ENCODE peak calls at places on chromosomes 13 and 19, in eight cellular contexts. One of them, this sample, is unnamed.

GRCh38 chr13:34420975-34421719 is 520.9 kb upstream of the NBEA start:
- DNase-seq in right lobe of liver: no peak
- DNase-seq in prostate gland: no peak
- DNase-seq in adrenal gland: no peak
- DNase-seq in A549: no peak
- DNase-seq in tibial nerve: no peak
- DNase-seq in stomach: no peak
- DNase-seq in body of pancreas: no peak
- DNase-seq in this sample: no peak

GRCh38 chr13:73809561-73809960 is 324.6 kb downstream of the KLF12 start:
- DNase-seq in body of pancreas: no peak
- DNase-seq in prostate gland: no peak
- DNase-seq in adrenal gland: no peak
- DNase-seq in stomach: no peak
- DNase-seq in right lobe of liver: no peak
- DNase-seq in A549: no peak
- DNase-seq in tibial nerve: no peak
- DNase-seq in this sample: no peak

GRCh38 chr13:110268576-110269185 is 38.3 kb downstream of the COL4A1 start:
- DNase-seq in tibial nerve: no peak
- DNase-seq in adrenal gland: no peak
- DNase-seq in prostate gland: no peak
- DNase-seq in stomach: no peak
- DNase-seq in body of pancreas: no peak
- DNase-seq in A549: no peak
- DNase-seq in right lobe of liver: no peak
- DNase-seq in this sample: no peak

GRCh38 chr19:50861025-50861424 is 6.3 kb downstream of the KLK3 start:
- DNase-seq in body of pancreas: no peak
- DNase-seq in prostate gland: peak; percentile 78
- DNase-seq in right lobe of liver: no peak
- DNase-seq in adrenal gland: peak; percentile 63
- DNase-seq in A549: no peak
- DNase-seq in tibial nerve: no peak
- DNase-seq in stomach: no peak
- DNase-seq in this sample: no peak

GRCh38 chr13:24053505-24054251 is 106.8 kb upstream of the SPATA13 start:
- DNase-seq in tibial nerve: no peak
- DNase-seq in prostate gland: peak; percentile 67
- DNase-seq in A549: peak; percentile 40
- DNase-seq in right lobe of liver: peak; percentile 51
- DNase-seq in stomach: peak; percentile 75
- DNase-seq in adrenal gland: peak; percentile 78
- DNase-seq in body of pancreas: peak; percentile 82
- DNase-seq in this sample: no peak

GRCh38 chr13:97429681-97430081 is 4.3 kb upstream of the RAP2A start:
- DNase-seq in body of pancreas: no peak
- DNase-seq in right lobe of liver: no peak
- DNase-seq in A549: no peak
- DNase-seq in tibial nerve: no peak
- DNase-seq in adrenal gland: no peak
- DNase-seq in stomach: no peak
- DNase-seq in prostate gland: no peak
- DNase-seq in this sample: no peak

GRCh38 chr19:34082289-34083077 is 89.8 kb upstream of the LSM14A start:
- DNase-seq in adrenal gland: no peak
- DNase-seq in stomach: no peak
- DNase-seq in A549: no peak
- DNase-seq in prostate gland: no peak
- DNase-seq in right lobe of liver: no peak
- DNase-seq in body of pancreas: no peak
- DNase-seq in tibial nerve: no peak
- DNase-seq in this sample: no peak

GRCh38 chr19:17365361-17365760 is 11.8 kb downstream of the PLVAP start:
- DNase-seq in stomach: no peak
- DNase-seq in tibial nerve: no peak
- DNase-seq in right lobe of liver: no peak
- DNase-seq in A549: no peak
- DNase-seq in adrenal gland: no peak
- DNase-seq in body of pancreas: no peak
- DNase-seq in prostate gland: no peak
- DNase-seq in this sample: no peak

GRCh38 chr19:10672529-10673150 is 18.5 kb downstream of the ILF3 start:
- DNase-seq in A549: no peak
- DNase-seq in body of pancreas: no peak
- DNase-seq in right lobe of liver: no peak
- DNase-seq in prostate gland: no peak
- DNase-seq in adrenal gland: peak; percentile 33
- DNase-seq in tibial nerve: no peak
- DNase-seq in stomach: no peak
- DNase-seq in this sample: no peak

GRCh38 chr19:56120371-56121179 is 520 bp downstream of the ZNF787 start:
- DNase-seq in prostate gland: peak; percentile 46
- DNase-seq in right lobe of liver: peak; percentile 95
- DNase-seq in adrenal gland: peak; percentile 95
- DNase-seq in stomach: peak; percentile 77
- DNase-seq in tibial nerve: peak; percentile 28
- DNase-seq in A549: peak; percentile 88
- DNase-seq in body of pancreas: peak; percentile 87
- DNase-seq in this sample: peak; percentile 39

GRCh38 chr13:111251646-111252448 is 68.6 kb upstream of the TEX29 start:
- DNase-seq in body of pancreas: no peak
- DNase-seq in A549: no peak
- DNase-seq in adrenal gland: no peak
- DNase-seq in right lobe of liver: no peak
- DNase-seq in stomach: no peak
- DNase-seq in prostate gland: no peak
- DNase-seq in tibial nerve: no peak
- DNase-seq in this sample: no peak

GRCh38 chr19:12295191-12295590 is 508 bp upstream of the ZNF44 start:
- DNase-seq in right lobe of liver: no peak
- DNase-seq in tibial nerve: no peak
- DNase-seq in stomach: no peak
- DNase-seq in adrenal gland: no peak
- DNase-seq in A549: no peak
- DNase-seq in body of pancreas: no peak
- DNase-seq in prostate gland: no peak
- DNase-seq in this sample: no peak

GRCh38 chr19:30303131-30303654 is 69.0 kb upstream of the ZNF536 start:
- DNase-seq in A549: no peak
- DNase-seq in adrenal gland: no peak
- DNase-seq in tibial nerve: no peak
- DNase-seq in right lobe of liver: no peak
- DNase-seq in stomach: no peak
- DNase-seq in body of pancreas: no peak
- DNase-seq in prostate gland: no peak
- DNase-seq in this sample: no peak

GRCh38 chr13:30847697-30848307 is 58.3 kb upstream of the MEDAG start:
- DNase-seq in stomach: no peak
- DNase-seq in body of pancreas: no peak
- DNase-seq in adrenal gland: peak; percentile 77
- DNase-seq in right lobe of liver: no peak
- DNase-seq in tibial nerve: no peak
- DNase-seq in A549: no peak
- DNase-seq in prostate gland: no peak
- DNase-seq in this sample: no peak

GRCh38 chr19:45448887-45449299 is 18.9 kb upstream of the FOSB start:
- DNase-seq in A549: no peak
- DNase-seq in tibial nerve: no peak
- DNase-seq in prostate gland: no peak
- DNase-seq in adrenal gland: no peak
- DNase-seq in stomach: no peak
- DNase-seq in right lobe of liver: no peak
- DNase-seq in body of pancreas: no peak
- DNase-seq in this sample: no peak

GRCh38 chr13:46057251-46058015 is 4.9 kb upstream of the ZC3H13 start:
- DNase-seq in body of pancreas: no peak
- DNase-seq in prostate gland: no peak
- DNase-seq in stomach: no peak
- DNase-seq in adrenal gland: no peak
- DNase-seq in right lobe of liver: no peak
- DNase-seq in tibial nerve: no peak
- DNase-seq in A549: no peak
- DNase-seq in this sample: no peak

GRCh38 chr13:90447034-90447734 is 900.3 kb upstream of the MIR17HG start:
- DNase-seq in tibial nerve: no peak
- DNase-seq in A549: no peak
- DNase-seq in adrenal gland: no peak
- DNase-seq in stomach: no peak
- DNase-seq in body of pancreas: no peak
- DNase-seq in prostate gland: no peak
- DNase-seq in right lobe of liver: no peak
- DNase-seq in this sample: no peak

DNA sequence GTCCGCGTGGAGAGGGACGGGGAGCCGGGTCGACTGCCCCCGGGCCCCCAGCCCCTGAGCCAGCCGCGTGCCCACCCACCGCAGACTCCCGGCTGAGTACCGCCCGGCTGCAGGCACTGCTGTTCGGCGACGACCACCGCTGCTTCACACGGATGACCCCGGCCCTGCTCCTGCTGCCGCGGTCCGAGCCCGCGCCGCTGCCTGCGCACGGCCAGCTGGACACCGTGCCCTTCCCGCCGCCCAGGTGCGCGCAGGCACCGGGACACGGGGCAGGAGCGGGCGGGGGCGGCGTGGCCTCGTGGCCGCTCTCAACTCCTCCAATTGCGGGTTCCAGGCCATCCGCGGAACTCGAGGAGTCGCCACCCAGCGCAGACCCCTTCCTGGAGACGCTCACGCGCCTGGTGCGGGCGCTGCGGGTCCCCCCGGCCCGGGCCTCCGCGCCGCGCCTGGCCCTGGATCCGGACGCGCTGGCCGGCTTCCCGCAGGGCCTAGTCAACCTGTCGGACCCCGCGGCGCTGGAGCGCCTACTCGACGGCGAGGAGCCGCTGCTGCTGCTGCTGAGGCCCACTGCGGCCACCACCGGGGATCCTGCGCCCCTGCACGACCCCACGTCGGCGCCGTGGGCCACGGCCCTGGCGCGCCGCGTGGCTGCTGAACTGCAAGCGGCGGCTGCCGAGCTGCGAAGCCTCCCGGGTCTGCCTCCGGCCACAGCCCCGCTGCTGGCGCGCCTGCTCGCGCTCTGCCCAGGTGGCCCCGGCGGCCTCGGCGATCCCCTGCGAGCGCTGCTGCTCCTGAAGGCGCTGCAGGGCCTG is 1.8 kb downstream of the AMH start:
- DNase-seq in body of pancreas: no peak
- DNase-seq in tibial nerve: no peak
- DNase-seq in right lobe of liver: no peak
- DNase-seq in adrenal gland: no peak
- DNase-seq in stomach: no peak
- DNase-seq in prostate gland: no peak
- DNase-seq in A549: no peak
- DNase-seq in this sample: no peak
- H3K4me1 ChIP-seq in body of pancreas: peaks cover 46% of the 10 kb centered on the region
- H3K4me1 ChIP-seq in tibial nerve: no peaks in the 10 kb centered on the region
- H3K4me1 ChIP-seq in right lobe of liver: no peaks in the 10 kb centered on the region
- H3K4me1 ChIP-seq in adrenal gland: peaks cover 41% of the 10 kb centered on the region
- H3K4me1 ChIP-seq in stomach: peaks cover 65% of the 10 kb centered on the region
- H3K4me1 ChIP-seq in prostate gland: no peaks in the 10 kb centered on the region
- H3K4me1 ChIP-seq in A549: peaks cover 14% of the 10 kb centered on the region
- H3K4me1 ChIP-seq in this sample: peaks cover 60% of the 10 kb centered on the region

DNA sequence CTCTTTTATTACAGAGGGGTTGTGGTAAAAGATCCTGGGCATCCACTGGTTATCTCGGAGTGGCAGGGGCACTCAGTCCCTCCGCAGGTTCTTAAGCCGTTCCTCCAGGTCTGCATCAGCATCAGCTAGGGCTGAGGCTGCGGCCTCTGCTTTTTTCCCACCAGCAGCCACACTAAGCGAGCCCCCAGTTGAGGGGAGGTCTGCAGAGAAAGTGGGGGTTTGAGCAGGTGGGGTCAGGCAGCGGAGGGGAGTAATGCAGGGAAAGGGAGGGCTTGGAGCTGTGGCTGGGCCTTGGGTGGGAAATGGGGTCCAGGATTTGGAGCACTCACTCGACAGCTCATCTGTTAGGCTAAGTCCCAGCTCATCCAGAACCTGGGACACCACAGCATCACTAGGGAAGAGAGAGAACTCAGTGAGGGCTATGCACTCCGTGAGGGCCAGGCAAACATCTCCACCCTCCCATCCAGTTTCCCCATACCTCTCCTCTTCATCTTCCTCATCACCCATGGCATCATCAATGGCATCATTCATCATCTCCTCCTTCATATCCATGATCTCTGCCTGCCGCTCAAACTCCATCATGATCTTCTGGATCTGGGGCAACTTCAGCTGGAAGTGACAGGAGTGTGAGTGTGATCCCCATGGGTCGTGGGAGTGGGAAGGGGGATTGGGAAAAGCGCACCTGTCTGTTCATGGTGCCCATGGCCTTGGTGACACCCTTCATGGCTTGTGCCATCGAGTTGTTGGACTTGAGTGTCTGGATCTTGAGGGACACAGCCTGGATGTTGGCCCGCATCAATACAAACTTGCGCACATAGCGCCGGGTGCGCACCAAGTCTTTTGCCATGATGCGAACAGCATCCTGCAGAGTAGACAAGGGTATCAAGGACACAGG is 3.1 kb downstream of the CHMP2A start:
- DNase-seq in right lobe of liver: no peak
- DNase-seq in A549: no peak
- DNase-seq in stomach: no peak
- DNase-seq in tibial nerve: no peak
- DNase-seq in body of pancreas: no peak
- DNase-seq in adrenal gland: no peak
- DNase-seq in prostate gland: no peak
- DNase-seq in this sample: no peak
- TF ChIP-seq POLR2A in right lobe of liver: no peak
- TF ChIP-seq POLR2A in A549: no peak
- TF ChIP-seq POLR2A in stomach: no peak
- TF ChIP-seq POLR2A in tibial nerve: no peak
- TF ChIP-seq POLR2A in body of pancreas: no peak
- TF ChIP-seq POLR2A in adrenal gland: no peak
- TF ChIP-seq POLR2A in prostate gland: no peak
- TF ChIP-seq POLR2A in this sample: no peak

DNA sequence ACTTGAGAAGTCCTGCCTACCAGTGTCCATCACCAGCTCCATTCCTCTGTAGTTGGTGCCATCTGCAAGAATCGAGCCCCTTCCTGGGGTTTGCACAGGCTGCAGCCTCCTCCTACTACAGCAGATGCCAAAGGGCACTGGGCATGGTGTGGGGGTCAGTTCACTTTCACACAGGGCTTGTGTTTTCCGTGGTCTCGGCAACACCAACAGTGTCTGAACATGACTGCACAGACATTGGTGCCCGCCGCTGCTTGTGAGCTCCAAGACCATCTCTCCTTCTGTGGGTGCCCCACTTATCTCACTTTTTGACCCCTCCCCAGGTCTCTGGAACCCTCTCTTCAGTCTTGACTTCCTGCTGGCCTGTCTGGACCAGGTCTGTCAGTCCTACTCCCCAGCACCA is 15.2 kb downstream of the ZNF446 start:
- DNase-seq in adrenal gland: no peak
- DNase-seq in prostate gland: no peak
- DNase-seq in right lobe of liver: no peak
- DNase-seq in A549: no peak
- DNase-seq in tibial nerve: no peak
- DNase-seq in stomach: no peak
- DNase-seq in body of pancreas: no peak
- DNase-seq in this sample: no peak
- H3K4me1 ChIP-seq in adrenal gland: no peaks in the 10 kb centered on the region
- H3K4me1 ChIP-seq in prostate gland: no peaks in the 10 kb centered on the region
- H3K4me1 ChIP-seq in right lobe of liver: no peaks in the 10 kb centered on the region
- H3K4me1 ChIP-seq in A549: no peaks in the 10 kb centered on the region
- H3K4me1 ChIP-seq in tibial nerve: no peaks in the 10 kb centered on the region
- H3K4me1 ChIP-seq in stomach: no peaks in the 10 kb centered on the region
- H3K4me1 ChIP-seq in body of pancreas: no peaks in the 10 kb centered on the region
- H3K4me1 ChIP-seq in this sample: peaks cover 18% of the 10 kb centered on the region

GRCh38 chr19:49858591-49858985 is 7.6 kb downstream of the PTOV1 start:
- DNase-seq in A549: no peak
- DNase-seq in prostate gland: no peak
- DNase-seq in tibial nerve: peak; percentile 14
- DNase-seq in stomach: no peak
- DNase-seq in right lobe of liver: peak; percentile 30
- DNase-seq in adrenal gland: peak; percentile 95
- DNase-seq in body of pancreas: no peak
- DNase-seq in this sample: no peak
- TF ChIP-seq POLR2A in A549: no peak
- TF ChIP-seq POLR2A in prostate gland: no peak
- TF ChIP-seq POLR2A in tibial nerve: no peak
- TF ChIP-seq POLR2A in stomach: no peak
- TF ChIP-seq POLR2A in right lobe of liver: no peak
- TF ChIP-seq POLR2A in adrenal gland: peak; percentile 23
- TF ChIP-seq POLR2A in body of pancreas: no peak
- TF ChIP-seq POLR2A in this sample: no peak

This sample was measured in esophagus squamous epithelium.